ENCODE peak calls at places on chromosome X, in six cellular contexts. R is effector memory CD4-positive, alpha-beta T cell; P is GM04504; T is endothelial cell; V is GDM1; D is NCI-H1092 treated with DMSO at 0.1 percent for 48 hours. G is an unnamed sample.

GRCh38 chrX:12798601-12799000 is 7.4 kb downstream of the PRPS2 start:
- DNase-seq in R (no peak), P (no peak), T (no peak), V (no peak), D (no peak), G (peak)

GRCh38 chrX:100731441-100732281 is at the start of gene SYTL4:
- DNase-seq in R (no peak), P (no peak), T (peak), V (peak), D (peak), G (peak)

GRCh38 chrX:6052111-6052745 is 176.4 kb downstream of the NLGN4X start:
- DNase-seq in R (no peak), P (no peak), T (no peak), V (no peak), D (peak), G (no peak)

GRCh38 chrX:15475021-15475420 is 18.1 kb downstream of the PIR start:
- DNase-seq in R (no peak), P (no peak), T (no peak), V (no peak), D (no peak), G (no peak)

GRCh38 chrX:17328837-17329236 is 46.2 kb upstream of the NHS start:
- DNase-seq in R (no peak), P (no peak), T (no peak), V (no peak), D (peak), G (no peak)

GRCh38 chrX:39204349-39204748 is 403.1 kb downstream of the MID1IP1 start:
- DNase-seq in R (no peak), P (no peak), T (no peak), V (no peak), D (no peak), G (no peak)

GRCh38 chrX:119145241-119145653 is 17.6 kb upstream of the KIAA1210 start:
- DNase-seq in R (no peak), P (peak), T (peak), V (no peak), D (no peak), G (no peak)

GRCh38 chrX:1224954-1225353 is 12.5 kb upstream of the CRLF2 start:
- DNase-seq in R (no peak), P (no peak), T (no peak), V (no peak), D (no peak), G (no peak)

GRCh38 chrX:106742831-106743230 is 16.3 kb downstream of the RNF128 start:
- DNase-seq in R (no peak), P (no peak), T (no peak), V (no peak), D (no peak), G (no peak)

GRCh38 chrX:114519524-114519923 is 64.4 kb upstream of the HTR2C start:
- DNase-seq in R (no peak), P (no peak), T (no peak), V (no peak), D (no peak), G (no peak)

GRCh38 chrX:100931925-100932285 is 3.2 kb upstream of the XKRX start:
- DNase-seq in R (no peak), P (no peak), T (no peak), V (no peak), D (no peak), G (no peak)

GRCh38 chrX:74467656-74468055 is 46.4 kb downstream of the SLC16A2 start:
- DNase-seq in R (no peak), P (no peak), T (no peak), V (no peak), D (no peak), G (no peak)

GRCh38 chrX:23888887-23889501 is 18.7 kb downstream of the APOO start:
- DNase-seq in R (no peak), P (no peak), T (no peak), V (no peak), D (no peak), G (no peak)

GRCh38 chrX:3143043-3143799 is 102.0 kb downstream of the ARSF start:
- DNase-seq in R (no peak), P (no peak), T (no peak), V (peak), D (no peak), G (no peak)

GRCh38 chrX:17736856-17737706 is at the start of gene SCML1:
- DNase-seq in R (peak), P (peak), T (peak), V (peak), D (peak), G (peak)

GRCh38 chrX:41332988-41333743 is 796 bp upstream of the DDX3X start:
- DNase-seq in R (peak), P (peak), T (peak), V (peak), D (peak), G (peak)

GRCh38 chrX:124497386-124497785 is 151.0 kb downstream of the SH2D1A start:
- DNase-seq in R (no peak), P (no peak), T (no peak), V (no peak), D (no peak), G (no peak)

GRCh38 chrX:32530802-32531403 is 680.4 kb downstream of the DMD start:
- DNase-seq in R (no peak), P (peak), T (peak), V (peak), D (peak), G (no peak)

GRCh38 chrX:22445880-22446279 is 173.2 kb downstream of the CBLL2 start:
- DNase-seq in R (no peak), P (no peak), T (no peak), V (no peak), D (no peak), G (no peak)

GRCh38 chrX:15564981-15565579 is 35.7 kb downstream of the ACE2 start:
- DNase-seq in R (no peak), P (peak), T (peak), V (peak), D (peak), G (peak)

GRCh38 chrX:148609766-148610698 is 109.6 kb downstream of the AFF2 start:
- DNase-seq in R (no peak), P (no peak), T (no peak), V (no peak), D (no peak), G (no peak)

GRCh38 chrX:154531626-154532025 is 15.0 kb downstream of the G6PD start:
- DNase-seq in R (no peak), P (no peak), T (no peak), V (no peak), D (no peak), G (no peak)

GRCh38 chrX:152897216-152898144 is at the start of gene ZNF185:
- DNase-seq in R (no peak), P (no peak), T (peak), V (no peak), D (no peak), G (no peak)

GRCh38 chrX:140157611-140158010 is 192.3 kb upstream of the CXorf66 start:
- DNase-seq in R (no peak), P (no peak), T (no peak), V (no peak), D (no peak), G (peak)

GRCh38 chrX:47502591-47503222 is 19.7 kb upstream of the ZNF41 start:
- DNase-seq in R (no peak), P (no peak), T (no peak), V (no peak), D (no peak), G (peak)

GRCh38 chrX:70969635-70970481 is 39.0 kb upstream of the SLC7A3 start:
- DNase-seq in R (no peak), P (no peak), T (no peak), V (no peak), D (no peak), G (no peak)

GRCh38 chrX:70219938-70220764 is 14.3 kb upstream of the AWAT1 start:
- DNase-seq in R (no peak), P (peak), T (no peak), V (no peak), D (peak), G (peak)

GRCh38 chrX:24946369-24946768 is 69.4 kb downstream of the ARX start:
- DNase-seq in R (no peak), P (no peak), T (no peak), V (no peak), D (no peak), G (no peak)

GRCh38 chrX:115341421-115341820 is 51.9 kb downstream of the LUZP4 start:
- DNase-seq in R (no peak), P (no peak), T (no peak), V (no peak), D (no peak), G (no peak)

GRCh38 chrX:19705196-19705769 is 182.1 kb downstream of the SH3KBP1 start:
- DNase-seq in R (no peak), P (no peak), T (no peak), V (no peak), D (no peak), G (peak)

GRCh38 chrX:65463550-65463949 is 71.0 kb downstream of the LAS1L start:
- DNase-seq in R (no peak), P (no peak), T (no peak), V (no peak), D (no peak), G (no peak)

GRCh38 chrX:134173541-134174272 is 63.3 kb upstream of the CCDC160 start:
- DNase-seq in R (no peak), P (no peak), T (peak), V (no peak), D (no peak), G (no peak)

GRCh38 chrX:17007134-17007768 is 60.8 kb downstream of the REPS2 start:
- DNase-seq in R (no peak), P (no peak), T (no peak), V (no peak), D (peak), G (peak)

GRCh38 chrX:130615941-130616340 is 214.2 kb downstream of the RBMX2 start:
- DNase-seq in R (no peak), P (no peak), T (no peak), V (no peak), D (no peak), G (no peak)

GRCh38 chrX:140762061-140762460 is 52.5 kb downstream of the LINC00632 start:
- DNase-seq in R (no peak), P (peak), T (peak), V (peak), D (peak), G (peak)

GRCh38 chrX:19904778-19905367 is 17.5 kb upstream of the SH3KBP1 start:
- DNase-seq in R (no peak), P (no peak), T (no peak), V (peak), D (peak), G (peak)

GRCh38 chrX:39811391-39811790 is 286.4 kb downstream of the BCOR start:
- DNase-seq in R (no peak), P (no peak), T (no peak), V (no peak), D (no peak), G (no peak)

GRCh38 chrX:123190096-123190495 is 6.0 kb downstream of the GRIA3 start:
- DNase-seq in R (no peak), P (no peak), T (no peak), V (no peak), D (no peak), G (no peak)

GRCh38 chrX:2928583-2929434 is at the start of gene ARSD:
- DNase-seq in R (peak), P (peak), T (peak), V (no peak), D (no peak), G (peak)